ENCODE peak calls at places on chromosome X, in eight cellular contexts. Q is fibroblast of mammary gland; T is neuronal stem cell; P is small intestine; R is IMR-90; K is psoas muscle; S is testis; J is CD4-positive, CD25-positive, alpha-beta regulatory T cell. W is an unnamed sample.

GRCh38 chrX:121802881-121803412 is 755.5 kb downstream of the GLUD2 start:
- DNase-seq in Q (no peak), T (no peak), P (no peak), R (no peak), K (no peak), S (no peak), J (no peak), W (no peak)

GRCh38 chrX:153970398-153971123 is 1.1 kb downstream of the HCFC1 start:
- DNase-seq in Q (peak), T (peak), P (peak), R (peak), K (no peak), S (peak), J (peak), W (peak)

GRCh38 chrX:9906919-9907318 is 60.2 kb upstream of the CLDN34 start:
- DNase-seq in Q (no peak), T (no peak), P (no peak), R (no peak), K (no peak), S (no peak), J (no peak), W (no peak)

GRCh38 chrX:52265713-52266112 is 81.0 kb downstream of the MAGED4 start:
- DNase-seq in Q (no peak), T (peak), P (no peak), R (no peak), K (no peak), S (no peak), J (no peak), W (no peak)

GRCh38 chrX:20116575-20117240 is at the start of gene MAP7D2:
- DNase-seq in Q (no peak), T (no peak), P (no peak), R (no peak), K (no peak), S (peak), J (no peak), W (no peak)

GRCh38 chrX:131675596-131676194 is 131.8 kb downstream of the OR13H1 start:
- DNase-seq in Q (peak), T (peak), P (no peak), R (peak), K (no peak), S (no peak), J (no peak), W (no peak)

GRCh38 chrX:348461-349117 is 30.0 kb upstream of the GTPBP6 start:
- DNase-seq in Q (no peak), T (no peak), P (no peak), R (peak), K (no peak), S (no peak), J (no peak), W (no peak)

GRCh38 chrX:132488092-132488749 is 617 bp downstream of the MBNL3 start:
- DNase-seq in Q (peak), T (no peak), P (peak), R (peak), K (no peak), S (no peak), J (no peak), W (no peak)

GRCh38 chrX:12894074-12894691 is 12.2 kb upstream of the TLR8 start:
- DNase-seq in Q (peak), T (no peak), P (peak), R (peak), K (peak), S (peak), J (peak), W (no peak)

GRCh38 chrX:19063030-19063429 is 59.2 kb downstream of the ADGRG2 start:
- DNase-seq in Q (peak), T (no peak), P (no peak), R (peak), K (no peak), S (no peak), J (no peak), W (no peak)

GRCh38 chrX:1534321-1535168 is 2.4 kb downstream of the P2RY8 start:
- DNase-seq in Q (no peak), T (no peak), P (no peak), R (no peak), K (no peak), S (no peak), J (peak), W (no peak)

GRCh38 chrX:2387614-2388239 is 113.0 kb downstream of the DHRSX start:
- DNase-seq in Q (no peak), T (no peak), P (peak), R (peak), K (no peak), S (no peak), J (no peak), W (no peak)

DNA sequence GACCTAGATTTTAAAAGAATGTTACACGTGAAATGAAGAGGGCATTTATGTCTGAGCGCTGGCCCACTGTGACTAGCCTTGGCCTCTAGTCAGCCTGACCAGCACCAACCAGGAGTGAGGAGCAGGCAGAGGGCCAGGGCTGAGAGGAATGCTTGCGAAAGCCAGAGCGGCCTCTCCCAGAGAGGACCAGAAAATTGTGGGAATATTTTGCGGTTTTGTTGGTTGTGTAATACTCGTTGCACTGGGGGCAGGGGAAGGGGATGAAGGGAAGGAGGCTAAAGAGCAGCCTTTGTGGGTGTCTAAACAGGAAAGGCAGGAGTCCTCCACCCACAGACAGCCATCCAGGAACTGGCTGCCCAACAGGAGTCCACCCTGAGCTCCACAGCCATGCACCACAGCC is 3.8 kb downstream of the GABRE start:
- DNase-seq in Q (peak), T (no peak), P (no peak), R (peak), K (peak), S (no peak), J (no peak), W (peak)
- H3K4me3 ChIP-seq in Q (no peak), T (no peak), P (no peak), R (no peak), K (no peak), S (no peak), J (no peak), W (no peak)

GRCh38 chrX:140504371-140505324 is at the start of gene SOX3:
- DNase-seq in Q (no peak), T (peak), P (no peak), R (no peak), K (no peak), S (peak), J (no peak), W (no peak)
- H3K4me3 ChIP-seq in Q (no peak), T (peak), P (peak), R (peak), K (peak), S (peak), J (no peak), W (no peak)

DNA sequence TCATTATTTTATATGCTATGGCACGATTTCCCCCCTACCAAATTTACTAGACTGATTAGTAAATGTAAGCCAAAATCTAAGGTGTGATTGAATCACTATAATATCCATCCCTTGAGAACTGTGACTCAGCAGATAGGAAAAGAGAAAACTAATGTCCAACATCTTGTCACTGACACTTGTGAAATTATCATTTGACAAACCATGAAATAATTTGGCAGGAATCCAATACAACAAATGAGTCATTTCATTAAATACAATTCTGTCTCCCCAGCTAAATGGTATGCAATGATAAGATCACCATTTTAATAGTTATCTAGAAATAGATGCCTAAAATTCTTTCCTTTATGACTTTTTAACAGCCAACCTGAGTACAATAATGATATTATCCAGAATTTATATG is 462.3 kb downstream of the DMD start:
- DNase-seq in Q (no peak), T (no peak), P (no peak), R (no peak), K (no peak), S (no peak), J (no peak), W (no peak)
- H3K4me3 ChIP-seq in Q (no peak), T (no peak), P (no peak), R (no peak), K (no peak), S (no peak), J (no peak), W (no peak)

DNA sequence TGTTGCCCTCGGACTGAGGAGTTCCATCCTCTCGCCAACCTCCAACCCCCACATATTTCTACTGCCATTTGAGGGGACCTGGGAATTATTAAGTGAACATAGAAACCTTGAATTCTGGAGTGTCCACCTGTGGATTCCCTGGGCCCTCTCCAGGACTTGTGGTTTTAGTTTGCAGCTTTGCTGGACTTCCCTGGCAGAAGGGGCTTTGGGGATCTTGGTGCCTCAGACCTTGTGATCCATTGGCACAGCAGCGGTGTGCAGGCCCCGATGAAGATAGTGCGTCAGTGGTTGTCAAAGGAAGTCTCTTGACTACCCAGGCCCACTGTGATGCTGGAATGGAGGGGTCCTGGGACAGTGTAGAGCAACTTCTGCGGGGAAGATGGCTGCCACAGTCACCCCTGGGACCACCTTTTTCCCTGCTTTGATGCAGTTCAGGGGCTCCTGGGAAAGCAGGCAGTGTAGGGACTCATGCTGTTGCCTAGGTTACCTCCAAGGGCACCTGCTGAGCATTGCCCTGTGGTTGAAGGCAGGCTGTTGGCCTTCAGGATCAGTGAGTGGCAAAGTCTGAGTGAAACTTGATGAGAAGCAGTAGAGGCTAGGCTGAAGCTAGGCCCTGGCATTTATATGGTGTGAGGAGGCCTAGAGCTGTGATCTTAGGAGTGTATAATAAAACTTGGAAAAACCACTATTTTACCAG is 2.1 kb downstream of the SLC16A2 start:
- DNase-seq in Q (no peak), T (peak), P (no peak), R (no peak), K (no peak), S (no peak), J (no peak), W (no peak)
- H3K4me3 ChIP-seq in Q (peak), T (peak), P (no peak), R (peak), K (peak), S (no peak), J (no peak), W (peak)

W was measured in uterus.